ENCODE peak calls at places on chromosome 9, in eight cellular contexts. R, N, U, S, K, P, C and E are unnamed samples.

GRCh38 chr9:136530472-136531089 is 15.3 kb downstream of the NOTCH1 start:
- DNase-seq in K (no peak), C (no peak), U (no peak), S (no peak), N (no peak), P (no peak), R (no peak), E (no peak)

GRCh38 chr9:130111805-130112204 is 58.1 kb downstream of the GPR107 start:
- DNase-seq in U (no peak), C (no peak), P (no peak), K (no peak), N (no peak), S (no peak), R (no peak), E (no peak)

GRCh38 chr9:81620009-81620405 is 69.3 kb downstream of the TLE1 start:
- DNase-seq in K (no peak), R (no peak), U (no peak), P (no peak), C (no peak), N (no peak), S (no peak), E (no peak)

GRCh38 chr9:4986291-4986690 is 1.2 kb downstream of the JAK2 start:
- DNase-seq in R (no peak), C (no peak), P (no peak), S (no peak), N (no peak), K (no peak), U (no peak), E (no peak)

GRCh38 chr9:6443661-6444060 is 30.7 kb downstream of the UHRF2 start:
- DNase-seq in P (no peak), K (no peak), S (no peak), U (no peak), R (no peak), N (no peak), C (no peak), E (no peak)

GRCh38 chr9:92947268-92948031 is at the start of gene FGD3:
- DNase-seq in P (peak; percentile 41), N (no peak), U (peak; percentile 25), S (peak; percentile 85), K (peak; percentile 53), C (no peak), R (no peak), E (no peak)

GRCh38 chr9:112338561-112338960 is 5.1 kb upstream of the PTBP3 start:
- DNase-seq in R (no peak), U (peak; percentile 74), K (no peak), N (peak; percentile 52), P (no peak), S (no peak), C (no peak), E (no peak)

GRCh38 chr9:29129763-29130162 is 1556.5 kb upstream of the C9orf72 start:
- DNase-seq in R (no peak), C (no peak), P (no peak), N (no peak), S (no peak), K (no peak), U (no peak), E (no peak)

GRCh38 chr9:69857131-69857530 is 36.5 kb downstream of the CFAP95 start:
- DNase-seq in N (peak; percentile 80), K (no peak), R (no peak), S (no peak), P (no peak), C (no peak), U (peak; percentile 91), E (no peak)

GRCh38 chr9:35748858-35749514 is at the start of the genes GBA2 and RGP1:
- DNase-seq in C (no peak), K (peak; percentile 82), S (peak; percentile 78), U (peak; percentile 74), N (peak; percentile 57), R (peak; percentile 87), P (peak; percentile 65), E (peak; percentile 77)

GRCh38 chr9:123662057-123662776 is 267.7 kb downstream of the DENND1A start:
- DNase-seq in K (no peak), U (no peak), C (no peak), P (no peak), R (no peak), S (no peak), N (no peak), E (no peak)

GRCh38 chr9:37574996-37575395 is 1.2 kb downstream of the FBXO10 start:
- DNase-seq in S (no peak), U (peak; percentile 11), C (no peak), R (no peak), N (peak; percentile 17), K (no peak), P (no peak), E (no peak)

GRCh38 chr9:127109212-127109711 is 13.2 kb downstream of the ANGPTL2 start:
- DNase-seq in K (peak; percentile 11), N (no peak), S (no peak), P (no peak), U (no peak), C (no peak), R (no peak), E (peak; percentile 85)

GRCh38 chr9:95007470-95007869 is 281.0 kb downstream of the AOPEP start:
- DNase-seq in R (no peak), P (no peak), K (peak; percentile 50), U (no peak), S (no peak), C (no peak), N (peak; percentile 39), E (no peak)

GRCh38 chr9:91245432-91246313 is 116.0 kb downstream of the AUH start:
- DNase-seq in R (no peak), S (no peak), N (peak; percentile 22), P (no peak), K (no peak), C (no peak), U (peak; percentile 47), E (no peak)

GRCh38 chr9:73573235-73573634 is 421.6 kb downstream of the ANXA1 start:
- DNase-seq in K (no peak), P (no peak), S (no peak), C (no peak), R (no peak), N (no peak), U (no peak), E (no peak)

GRCh38 chr9:88544245-88544644 is 9.3 kb downstream of the NXNL2 start:
- DNase-seq in N (no peak), P (no peak), K (no peak), C (no peak), S (no peak), U (no peak), R (no peak), E (no peak)

GRCh38 chr9:4386819-4387218 is 87.0 kb upstream of the GLIS3 start:
- DNase-seq in N (no peak), C (no peak), K (no peak), P (no peak), R (no peak), U (no peak), S (no peak), E (no peak)

GRCh38 chr9:15849871-15850270 is 297.0 kb downstream of the CCDC171 start:
- DNase-seq in P (peak; percentile 45), U (no peak), C (no peak), S (no peak), R (no peak), K (no peak), N (no peak), E (no peak)

GRCh38 chr9:89795555-89796195 is 190.9 kb downstream of the GADD45G start:
- DNase-seq in K (peak; percentile 42), P (no peak), S (no peak), U (no peak), R (no peak), N (no peak), C (no peak), E (no peak)

GRCh38 chr9:127562841-127563523 is 49.1 kb upstream of the STXBP1 start:
- DNase-seq in R (peak; percentile 60), S (no peak), N (peak; percentile 81), C (no peak), U (peak; percentile 73), K (no peak), P (no peak), E (no peak)

GRCh38 chr9:88460583-88461332 is 72.5 kb downstream of the SPIN1 start:
- DNase-seq in P (peak; percentile 71), U (peak; percentile 29), C (no peak), N (no peak), K (no peak), S (no peak), R (no peak), E (no peak)

GRCh38 chr9:122097679-122098315 is 4.7 kb upstream of the TTLL11 start:
- DNase-seq in U (no peak), N (no peak), P (peak; percentile 12), K (no peak), C (no peak), S (no peak), R (no peak), E (no peak)

GRCh38 chr9:76560481-76560891 is 101.5 kb downstream of the GCNT1 start:
- DNase-seq in S (no peak), C (no peak), U (peak; percentile 82), R (no peak), P (no peak), K (no peak), N (peak; percentile 56), E (no peak)

GRCh38 chr9:129823163-129823933 is 588 bp downstream of the TOR1A start:
- DNase-seq in R (peak; percentile 50), K (no peak), C (no peak), N (peak; percentile 36), P (peak; percentile 37), U (peak; percentile 49), S (no peak), E (no peak)

GRCh38 chr9:8205580-8205979 is 406.0 kb upstream of the DMAC1 start:
- DNase-seq in P (no peak), S (no peak), N (no peak), C (no peak), U (no peak), R (no peak), K (no peak), E (no peak)

GRCh38 chr9:81562221-81563019 is 126.9 kb downstream of the TLE1 start:
- DNase-seq in U (peak; percentile 97), R (no peak), P (no peak), C (peak; percentile 28), K (no peak), N (peak; percentile 94), S (no peak), E (peak; percentile 73)

GRCh38 chr9:89797970-89798369 is 193.2 kb downstream of the GADD45G start:
- DNase-seq in K (peak; percentile 32), N (no peak), U (no peak), R (no peak), P (no peak), S (peak; percentile 31), C (no peak), E (no peak)

GRCh38 chr9:16727452-16728127 is 142.9 kb downstream of the BNC2 start:
- DNase-seq in P (no peak), S (no peak), C (no peak), U (peak; percentile 18), R (no peak), K (no peak), N (peak; percentile 41), E (no peak)

GRCh38 chr9:37037137-37037743 is 3.2 kb upstream of the PAX5 start:
- DNase-seq in U (no peak), N (no peak), R (no peak), K (no peak), P (no peak), C (no peak), S (no peak), E (no peak)